ENCODE peak calls at places on chromosomes 12 and 14, in five cellular contexts. R is suprapubic skin, G is HL-60, A is endothelial cell of umbilical vein, T is GM23338. S is an unnamed sample. For H3K27me3, the result is how much of the 10 kb centered on the place peaks cover.

GRCh38 chr12:92049403-92049802 is 96.2 kb downstream of the BTG1 start:
- DNase-seq in R (no peak), G (no peak), T (no peak), A (no peak), S (no peak)

GRCh38 chr12:3184485-3184884 is 107.3 kb downstream of the TSPAN9 start:
- DNase-seq in T (no peak), A (no peak), R (no peak), G (no peak), S (no peak)

GRCh38 chr12:81800298-81801148 is 41.4 kb upstream of the PPFIA2 start:
- DNase-seq in T (peak), A (no peak), G (no peak), R (no peak), S (no peak)

GRCh38 chr14:54672181-54672580 is 105.3 kb downstream of the SAMD4A start:
- DNase-seq in A (no peak), G (no peak), R (no peak), T (no peak), S (no peak)

GRCh38 chr12:57625261-57626032 is 7.6 kb downstream of the B4GALNT1 start:
- DNase-seq in T (no peak), R (peak), A (no peak), G (no peak), S (peak)

GRCh38 chr12:58310828-58311273 is 369.5 kb downstream of the ATP23 start:
- DNase-seq in A (peak), G (no peak), T (no peak), R (no peak), S (no peak)

GRCh38 chr12:89234324-89235114 is 117.8 kb downstream of the DUSP6 start:
- DNase-seq in A (no peak), T (no peak), R (no peak), G (no peak), S (no peak)

GRCh38 chr14:64298773-64299172 is 4.6 kb upstream of the ESR2 start:
- DNase-seq in T (peak), G (no peak), A (no peak), R (no peak), S (no peak)

GRCh38 chr14:65991124-65991523 is 495.0 kb upstream of the CCDC196 start:
- DNase-seq in A (no peak), R (no peak), T (no peak), G (no peak), S (no peak)

GRCh38 chr12:66232258-66232657 is 43.2 kb downstream of the IRAK3 start:
- DNase-seq in A (peak), R (no peak), T (no peak), G (no peak), S (no peak)

GRCh38 chr14:61462566-61463195 is 141.3 kb downstream of the PRKCH start:
- DNase-seq in T (no peak), A (peak), G (no peak), R (no peak), S (no peak)

GRCh38 chr12:86601550-86602308 is 345.5 kb upstream of the MGAT4C start:
- DNase-seq in R (no peak), A (no peak), G (no peak), T (no peak), S (no peak)

GRCh38 chr14:31263485-31264133 is 56.0 kb upstream of the HECTD1 start:
- DNase-seq in R (no peak), A (peak), T (no peak), G (no peak), S (peak)

GRCh38 chr12:71756054-71756675 is 1.5 kb downstream of the RAB21 start:
- DNase-seq in A (peak), R (no peak), G (no peak), T (no peak), S (no peak)

GRCh38 chr12:34126239-34126641 is 103.9 kb downstream of the ALG10 start:
- DNase-seq in T (no peak), A (no peak), G (no peak), R (no peak), S (no peak)

GRCh38 chr12:76720068-76720467 is 43.8 kb upstream of the ZDHHC17 start:
- DNase-seq in T (no peak), R (no peak), A (no peak), G (no peak), S (no peak)

GRCh38 chr14:59377991-59378720 is 87.0 kb downstream of the GPR135 start:
- DNase-seq in A (no peak), R (no peak), T (no peak), G (no peak), S (peak)

GRCh38 chr12:70278945-70279344 is 35.7 kb downstream of the CNOT2 start:
- DNase-seq in R (no peak), T (no peak), G (no peak), A (no peak), S (no peak)

GRCh38 chr14:103108749-103109207 is 14.3 kb downstream of the EXOC3L4 start:
- DNase-seq in R (no peak), A (no peak), G (peak), T (peak), S (no peak)

GRCh38 chr12:62840311-62840710 is 94.6 kb downstream of the PPM1H start:
- DNase-seq in T (no peak), R (no peak), G (no peak), A (no peak), S (no peak)

GRCh38 chr14:65096323-65097089 is 5.8 kb downstream of the MAX start:
- DNase-seq in T (no peak), G (no peak), R (no peak), A (no peak), S (no peak)

GRCh38 chr14:89013698-89014569 is 189.5 kb downstream of the TTC8 start:
- DNase-seq in T (no peak), A (no peak), R (no peak), G (no peak), S (no peak)

GRCh38 chr12:65248656-65249633 is 29.5 kb upstream of the MSRB3 start:
- DNase-seq in G (no peak), R (no peak), T (no peak), A (peak), S (no peak)

GRCh38 chr12:83473408-83474095 is 786.8 kb downstream of the TMTC2 start:
- DNase-seq in G (no peak), T (no peak), R (no peak), A (no peak), S (no peak)
- TF ChIP-seq POLR2AphosphoS5 in G (no peak), T (no peak), R (no peak), A (no peak), S (no peak)

DNA sequence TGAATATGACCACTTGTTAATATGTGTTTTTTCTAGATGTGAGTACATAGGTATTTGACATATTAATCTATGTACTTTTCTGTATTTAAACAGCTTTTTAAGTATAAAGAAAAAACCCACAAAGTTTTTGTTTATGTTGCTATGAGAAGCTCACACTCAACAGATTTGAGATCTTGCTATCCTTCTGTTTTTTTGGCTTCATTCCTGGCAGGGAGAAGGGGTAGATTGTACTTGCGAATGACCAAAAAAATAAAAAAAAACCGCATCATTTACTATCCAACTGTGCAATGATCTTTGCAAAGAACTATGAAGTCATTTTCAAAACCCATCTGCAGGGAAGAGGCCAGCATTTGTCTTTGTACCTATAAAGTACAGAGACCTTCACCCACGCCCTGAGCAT is 28.4 kb upstream of the TBX5 start:
- DNase-seq in G (no peak), R (no peak), T (no peak), A (no peak), S (no peak)
- H3K27me3 ChIP-seq in G (under half), R (under half), T (half or more), A (under half), S (under half)

GRCh38 chr14:77026930-77027537 is 1.5 kb downstream of the IRF2BPL start:
- DNase-seq in R (peak), G (no peak), A (peak), T (peak), S (peak)

GRCh38 chr14:77025744-77026165 is 2.8 kb downstream of the IRF2BPL start:
- DNase-seq in A (peak), G (no peak), R (no peak), T (peak), S (no peak)

GRCh38 chr14:77026166-77026929 is 2.2 kb downstream of the IRF2BPL start:
- DNase-seq in A (peak), T (peak), R (peak), G (no peak), S (peak)

GRCh38 chr14:77027538-77028383 is 747 bp downstream of the IRF2BPL start:
- DNase-seq in T (peak), R (peak), G (peak), A (peak), S (peak)

GRCh38 chr14:77028384-77029246 is at the start of gene IRF2BPL:
- DNase-seq in G (peak), R (peak), T (peak), A (peak), S (peak)
- H3K27ac ChIP-seq in G (peak), R (peak), T (peak), A (peak), S (peak)

DNA sequence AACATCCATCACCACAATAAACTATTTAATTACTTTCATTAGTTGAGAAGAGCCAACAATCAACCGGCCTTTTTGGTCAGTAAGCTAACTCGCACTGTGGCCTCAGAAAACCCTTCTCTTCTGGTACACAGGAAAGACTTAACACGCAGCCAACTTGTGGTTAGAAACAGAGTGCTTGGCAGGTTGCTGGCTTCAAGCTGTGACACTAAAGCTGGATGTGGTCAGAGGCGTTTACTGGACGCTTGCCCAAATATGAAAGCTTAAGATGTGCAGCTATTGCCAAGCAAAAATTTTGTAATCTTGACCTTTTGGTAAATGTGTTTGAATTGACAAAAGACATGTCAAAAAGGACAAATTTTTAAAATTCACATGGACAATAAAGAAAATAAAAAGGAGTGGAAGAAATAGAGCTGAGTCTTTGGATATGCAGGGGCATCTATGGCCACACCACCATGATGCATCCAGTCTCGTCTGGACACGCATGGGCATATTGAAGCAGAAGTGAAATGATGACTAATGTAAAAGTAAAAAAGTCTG is 2.6 kb upstream of the KLRK1 start:
- DNase-seq in G (peak), A (no peak), R (no peak), T (no peak), S (peak)
- TF ChIP-seq POLR2AphosphoS5 in G (peak), A (no peak), R (no peak), T (no peak), S (no peak)

GRCh38 chr12:124279315-124279714 is 15.6 kb upstream of the RFLNA start:
- DNase-seq in T (no peak), R (no peak), A (no peak), G (no peak), S (no peak)
- H3K27me3 ChIP-seq in T (under half), R (under half), A (under half), G (under half), S (under half)

GRCh38 chr12:50790081-50790480 is 26.2 kb downstream of the ATF1 start:
- DNase-seq in R (no peak), T (no peak), A (no peak), G (peak), S (no peak)

GRCh38 chr12:50788562-50788961 is 24.7 kb downstream of the ATF1 start:
- DNase-seq in R (no peak), G (no peak), T (no peak), A (no peak), S (no peak)

GRCh38 chr12:50785406-50785805 is 21.5 kb downstream of the ATF1 start:
- DNase-seq in T (no peak), R (no peak), A (no peak), G (no peak), S (no peak)

GRCh38 chr12:50786498-50787231 is 22.8 kb downstream of the ATF1 start:
- DNase-seq in R (no peak), A (peak), T (peak), G (no peak), S (no peak)

DNA sequence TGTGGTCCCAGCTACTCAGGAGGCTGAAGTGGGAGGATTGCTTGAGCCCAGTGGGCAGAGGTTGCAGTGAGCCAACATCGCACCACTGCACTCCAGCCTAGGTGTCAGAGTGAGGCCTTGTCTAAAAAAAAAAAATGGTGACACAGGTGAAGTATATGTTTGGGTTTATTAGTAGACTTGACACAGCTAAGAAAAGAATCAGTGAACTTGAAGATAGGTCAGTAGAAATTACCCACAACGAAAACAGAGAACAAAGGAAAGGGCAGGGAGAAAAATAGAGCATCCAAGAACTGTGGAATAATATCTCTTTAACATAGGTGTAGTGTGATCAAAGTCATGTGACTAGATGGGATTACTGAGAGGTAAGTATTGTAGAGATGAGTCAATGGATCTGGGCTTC is 23.7 kb downstream of the ATF1 start:
- DNase-seq in A (no peak), R (no peak), T (no peak), G (no peak), S (no peak)
- H3K27ac ChIP-seq in A (peak), R (peak), T (no peak), G (no peak), S (no peak)